ENCODE peak calls at places on chromosomes 6 and 20, in four cellular contexts. J is activated T-cell treated with anti-CD3 and anti-CD28 coated beads, Interleukin-2, amount 50 U/mL, for 4 hours; I is NCI-H1092; V is RKO. D is an unnamed sample.

GRCh38 chr20:17644451-17644850 is 37.6 kb downstream of the RRBP1 start:
- DNase-seq in J (no peak), I (no peak), V (no peak), D (no peak)

GRCh38 chr6:111681856-111682255 is 76.2 kb upstream of the TRAF3IP2 start:
- DNase-seq in J (no peak), I (no peak), V (no peak), D (no peak)

GRCh38 chr6:34490390-34491090 is 24.7 kb downstream of the PACSIN1 start:
- DNase-seq in J (no peak), I (no peak), V (no peak), D (no peak)

GRCh38 chr6:158488065-158488464 is 71.8 kb upstream of the TMEM181 start:
- DNase-seq in J (no peak), I (no peak), V (peak; percentile 93), D (peak; percentile 96)

GRCh38 chr6:13710552-13711383 is 867 bp downstream of the RANBP9 start:
- DNase-seq in J (peak; percentile 31), I (no peak), V (peak; percentile 42), D (peak; percentile 31)

GRCh38 chr20:37821691-37822655 is 81.0 kb upstream of the VSTM2L start:
- DNase-seq in J (no peak), I (no peak), V (no peak), D (peak; percentile 94)

GRCh38 chr6:43823390-43823789 is 53.4 kb downstream of the VEGFA start:
- DNase-seq in J (no peak), I (no peak), V (no peak), D (no peak)

GRCh38 chr20:17859616-17860232 is 108.9 kb downstream of the SNX5 start:
- DNase-seq in J (no peak), I (peak; percentile 46), V (no peak), D (no peak)

GRCh38 chr6:11812439-11812838 is 33.8 kb upstream of the ADTRP start:
- DNase-seq in J (no peak), I (no peak), V (no peak), D (no peak)

GRCh38 chr20:47066484-47067270 is 172.0 kb downstream of the EYA2 start:
- DNase-seq in J (no peak), I (no peak), V (no peak), D (peak; percentile 32)

GRCh38 chr6:88848870-88849269 is 114.5 kb downstream of the RNGTT start:
- DNase-seq in J (no peak), I (no peak), V (no peak), D (no peak)

GRCh38 chr6:89589297-89590074 is 49.1 kb downstream of the LYRM2 start:
- DNase-seq in J (no peak), I (no peak), V (no peak), D (no peak)

GRCh38 chr6:12288844-12289654 is 1.1 kb upstream of the EDN1 start:
- DNase-seq in J (peak; percentile 22), I (no peak), V (peak; percentile 51), D (peak; percentile 79)

GRCh38 chr6:63764318-63764916 is 128.8 kb downstream of the PHF3 start:
- DNase-seq in J (no peak), I (peak; percentile 0), V (peak; percentile 55), D (peak; percentile 42)

GRCh38 chr6:110538416-110539060 is 62.1 kb upstream of the SLC22A16 start:
- DNase-seq in J (no peak), I (no peak), V (peak; percentile 20), D (no peak)

GRCh38 chr6:165049362-165049761 is 260.0 kb downstream of the C6orf118 start:
- DNase-seq in J (no peak), I (peak; percentile 62), V (peak; percentile 30), D (peak; percentile 0)

GRCh38 chr6:144302701-144303351 is 17.7 kb downstream of the UTRN start:
- DNase-seq in J (no peak), I (no peak), V (no peak), D (peak; percentile 33)

GRCh38 chr6:143986463-143986862 is 21.6 kb downstream of the PLAGL1 start:
- DNase-seq in J (no peak), I (no peak), V (no peak), D (no peak)

GRCh38 chr6:2498224-2498623 is 252.5 kb downstream of the MYLK4 start:
- DNase-seq in J (no peak), I (no peak), V (peak; percentile 45), D (no peak)

GRCh38 chr20:38229376-38230252 is 30.9 kb downstream of the KIAA1755 start:
- DNase-seq in J (no peak), I (no peak), V (no peak), D (peak; percentile 49)

GRCh38 chr6:169171951-169172350 is 81.7 kb downstream of the THBS2 start:
- DNase-seq in J (no peak), I (no peak), V (no peak), D (peak; percentile 81)

GRCh38 chr6:147218797-147219196 is 14.6 kb downstream of the STXBP5 start:
- DNase-seq in J (no peak), I (no peak), V (no peak), D (no peak)

GRCh38 chr6:29014729-29015608 is 9.9 kb upstream of the ZNF311 start:
- DNase-seq in J (no peak), I (no peak), V (peak; percentile 1), D (peak; percentile 13)

GRCh38 chr20:61404311-61404710 is 152.2 kb downstream of the CDH4 start:
- DNase-seq in J (no peak), I (no peak), V (no peak), D (no peak)

GRCh38 chr6:123788319-123788718 is 15.3 kb upstream of the NKAIN2 start:
- DNase-seq in J (no peak), I (no peak), V (no peak), D (no peak)

GRCh38 chr6:11323666-11324452 is 91.4 kb upstream of the NEDD9 start:
- DNase-seq in J (no peak), I (no peak), V (no peak), D (no peak)

GRCh38 chr6:35624341-35625070 is 64.2 kb downstream of the FKBP5 start:
- DNase-seq in J (no peak), I (no peak), V (peak; percentile 15), D (peak; percentile 23)

GRCh38 chr6:5197084-5197483 is 63.7 kb downstream of the LYRM4 start:
- DNase-seq in J (no peak), I (no peak), V (no peak), D (no peak)

GRCh38 chr6:142846883-142847287 is 98.1 kb downstream of the HIVEP2 start:
- DNase-seq in J (no peak), I (no peak), V (peak; percentile 93), D (peak; percentile 96)

GRCh38 chr6:159646731-159647130 is 46.3 kb downstream of the SOD2 start:
- DNase-seq in J (no peak), I (no peak), V (no peak), D (no peak)

GRCh38 chr6:21371676-21372161 is 221.8 kb upstream of the SOX4 start:
- DNase-seq in J (no peak), I (no peak), V (no peak), D (peak; percentile 23)

GRCh38 chr6:155493694-155494143 is 38.1 kb upstream of the NOX3 start:
- DNase-seq in J (no peak), I (no peak), V (peak; percentile 98), D (peak; percentile 99)

GRCh38 chr20:57388953-57389694 is 2.1 kb upstream of the RBM38 start:
- DNase-seq in J (peak; percentile 51), I (no peak), V (no peak), D (peak; percentile 40)

GRCh38 chr20:38885357-38885756 is 40.9 kb upstream of the FAM83D start:
- DNase-seq in J (no peak), I (no peak), V (no peak), D (no peak)

D was measured in EL.